ENCODE peak calls at places on chromosome 22, in six cellular contexts. V is heart right ventricle, S is mesendoderm, F is mesenchymal stem cell, M is cardiac muscle cell, R is K562. A is an unnamed sample. For H3K4me1, the result is how much of the 10 kb centered on the place peaks cover.

GRCh38 chr22:37563153-37564081 is 3.1 kb downstream of the CDC42EP1 start:
- DNase-seq in V (peak), S (peak), F (peak), M (no peak), R (peak), A (no peak)

GRCh38 chr22:37176464-37177061 is 11.5 kb downstream of the C1QTNF6 start:
- DNase-seq in V (peak), S (no peak), F (peak), M (no peak), R (no peak), A (peak)

GRCh38 chr22:22825213-22825593 is 62.4 kb upstream of the IGLL5 start:
- DNase-seq in V (no peak), S (no peak), F (no peak), M (no peak), R (no peak), A (no peak)

GRCh38 chr22:36505998-36506635 is 723 bp downstream of the FOXRED2 start:
- DNase-seq in V (no peak), S (no peak), F (no peak), M (no peak), R (no peak), A (peak)

GRCh38 chr22:39471421-39472141 is 14.8 kb downstream of the MGAT3 start:
- DNase-seq in V (peak), S (peak), F (peak), M (peak), R (peak), A (peak)

GRCh38 chr22:19058713-19059451 is 63.3 kb downstream of the DGCR2 start:
- DNase-seq in V (no peak), S (no peak), F (no peak), M (no peak), R (no peak), A (no peak)

GRCh38 chr22:47738472-47739013 is 976.1 kb downstream of the TBC1D22A start:
- DNase-seq in V (no peak), S (peak), F (no peak), M (no peak), R (no peak), A (no peak)

GRCh38 chr22:45211435-45211834 is 29.3 kb downstream of the KIAA0930 start:
- DNase-seq in V (no peak), S (no peak), F (peak), M (no peak), R (no peak), A (no peak)

GRCh38 chr22:36457688-36458450 is 23.6 kb downstream of the TXN2 start:
- DNase-seq in V (peak), S (no peak), F (peak), M (no peak), R (no peak), A (peak)

GRCh38 chr22:30968015-30968923 is at the start of gene MORC2:
- DNase-seq in V (peak), S (peak), F (no peak), M (no peak), R (peak), A (no peak)

GRCh38 chr22:36569999-36570398 is 41.0 kb upstream of the EIF3D start:
- DNase-seq in V (no peak), S (peak), F (no peak), M (peak), R (peak), A (no peak)

GRCh38 chr22:10741210-10741609 is 4786.8 kb upstream of the OR11H1 start:
- DNase-seq in V (no peak), S (no peak), F (no peak), M (no peak), R (no peak), A (no peak)

GRCh38 chr22:24506802-24507438 is 11.8 kb downstream of the UPB1 start:
- DNase-seq in V (no peak), S (no peak), F (peak), M (no peak), R (no peak), A (no peak)

GRCh38 chr22:48797731-48798130 is 1029.9 kb downstream of the BRD1 start:
- DNase-seq in V (no peak), S (no peak), F (no peak), M (no peak), R (no peak), A (no peak)

GRCh38 chr22:32466496-32466895 is 2.2 kb upstream of the BPIFC start:
- DNase-seq in V (no peak), S (no peak), F (no peak), M (no peak), R (no peak), A (no peak)

DNA sequence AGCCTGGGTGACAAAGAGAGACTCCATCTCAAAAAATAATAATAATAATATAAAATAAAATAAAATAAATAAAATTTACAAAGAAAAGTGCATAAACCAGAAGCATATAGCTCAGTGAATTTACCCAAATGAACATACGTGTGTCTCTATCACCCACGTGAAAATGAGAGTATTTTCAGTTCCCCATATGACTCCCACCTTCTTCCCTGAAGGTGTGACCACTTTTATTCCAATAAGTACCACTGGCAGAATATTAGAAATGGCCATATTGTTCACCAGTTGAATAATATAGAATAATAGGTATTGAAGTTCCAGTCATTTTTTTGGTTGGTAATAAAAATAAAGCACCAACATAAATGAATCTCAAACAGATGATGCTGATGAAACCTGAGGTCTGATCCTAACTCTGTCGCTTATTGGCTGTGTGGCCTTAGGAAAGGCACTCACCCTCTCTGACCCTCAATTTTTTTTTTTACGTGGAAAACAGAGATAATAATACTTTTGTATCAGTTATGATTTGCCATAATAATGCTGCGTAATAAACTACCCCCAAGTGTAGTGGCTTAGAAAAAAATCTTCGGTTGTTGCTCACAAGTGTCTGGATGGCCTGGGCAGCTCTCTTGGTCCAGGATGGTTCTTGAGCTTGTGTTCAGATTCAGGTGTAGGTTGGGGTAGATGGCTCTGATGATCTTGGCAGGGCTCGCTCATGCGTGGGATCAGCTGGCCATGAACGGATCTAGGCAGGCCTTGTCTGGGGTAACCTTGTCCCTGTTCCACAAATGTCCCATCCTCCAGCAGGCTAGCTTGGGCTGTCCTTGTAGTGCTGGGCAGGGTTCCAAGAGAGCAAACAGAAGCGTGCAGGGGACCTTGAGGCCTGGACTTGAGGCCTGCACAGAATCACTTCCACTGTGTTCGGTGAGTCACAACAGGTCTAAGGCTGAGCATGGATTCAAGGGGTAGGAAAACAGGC is 88.1 kb downstream of the MYO18B start:
- DNase-seq in V (peak), S (no peak), F (no peak), M (no peak), R (no peak), A (no peak)
- H3K4me1 ChIP-seq in V (under half), S (under half), F (under half), M (under half), R (under half), A (under half)

DNA sequence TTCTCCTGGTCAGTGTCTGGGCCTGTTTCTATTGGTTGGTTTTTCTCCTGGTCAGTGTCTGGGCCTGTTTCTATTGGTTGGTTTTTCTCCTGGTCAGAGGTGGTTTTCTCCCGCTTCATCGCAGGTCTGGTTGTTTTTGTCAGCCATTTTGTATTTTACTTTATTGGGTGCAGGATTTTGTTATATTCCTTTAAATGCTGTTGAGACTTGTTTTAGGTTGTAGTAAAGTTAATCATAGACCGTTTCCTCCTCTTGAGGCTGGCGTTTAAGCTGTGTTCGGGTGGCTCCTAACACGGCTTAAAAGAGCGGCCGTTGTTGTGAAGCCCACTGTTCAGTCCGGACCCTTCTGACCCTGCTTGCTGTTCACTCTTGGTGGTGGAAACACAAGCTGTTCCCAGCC is 26.2 kb downstream of the ZBED4 start:
- DNase-seq in V (no peak), S (no peak), F (no peak), M (no peak), R (no peak), A (no peak)
- H3K4me1 ChIP-seq in V (under half), S (under half), F (under half), M (under half), R (under half), A (under half)

DNA sequence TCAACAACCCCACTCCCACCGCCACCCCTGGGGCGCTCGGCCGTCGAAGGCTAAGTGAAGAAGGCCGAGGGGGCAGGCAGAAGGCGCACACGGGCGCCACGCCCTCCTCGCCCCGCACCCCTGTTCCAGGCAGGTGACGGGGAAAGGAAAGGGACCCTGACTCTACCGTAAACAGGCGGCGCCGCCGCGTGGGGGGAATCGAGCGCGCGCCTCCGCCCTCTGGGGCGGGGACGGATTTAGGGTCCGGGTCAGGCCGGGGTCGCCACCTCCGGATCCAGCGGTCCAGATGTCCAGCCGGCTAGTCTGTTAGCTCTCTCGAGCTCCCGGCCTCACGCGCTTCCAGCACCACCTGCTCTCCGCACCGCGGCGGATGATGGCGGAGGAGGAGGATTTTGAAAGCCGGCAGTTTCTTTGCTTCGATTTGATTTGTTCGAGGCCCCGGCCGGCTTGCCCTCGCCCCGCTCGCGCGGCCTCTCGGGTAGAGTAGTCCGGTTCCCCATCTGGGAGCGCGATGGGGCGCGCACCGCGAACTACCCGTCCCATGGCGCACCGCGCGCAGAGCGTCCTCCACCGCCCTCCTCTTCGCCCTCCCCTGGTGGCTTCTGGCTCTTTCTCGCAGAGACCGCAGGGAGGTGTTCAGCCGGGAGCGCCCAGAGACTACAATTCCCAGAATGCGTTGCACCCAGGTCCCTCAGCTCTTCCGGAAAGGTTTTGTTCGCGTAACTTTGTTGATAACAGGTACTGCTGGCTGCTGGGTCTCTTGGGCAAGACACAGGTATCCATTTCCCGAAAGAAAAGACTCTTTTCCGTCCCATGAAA is at the start of gene RANGAP1:
- DNase-seq in V (peak), S (peak), F (peak), M (peak), R (peak), A (peak)
- H3K4me1 ChIP-seq in V (under half), S (under half), F (under half), M (under half), R (under half), A (under half)

DNA sequence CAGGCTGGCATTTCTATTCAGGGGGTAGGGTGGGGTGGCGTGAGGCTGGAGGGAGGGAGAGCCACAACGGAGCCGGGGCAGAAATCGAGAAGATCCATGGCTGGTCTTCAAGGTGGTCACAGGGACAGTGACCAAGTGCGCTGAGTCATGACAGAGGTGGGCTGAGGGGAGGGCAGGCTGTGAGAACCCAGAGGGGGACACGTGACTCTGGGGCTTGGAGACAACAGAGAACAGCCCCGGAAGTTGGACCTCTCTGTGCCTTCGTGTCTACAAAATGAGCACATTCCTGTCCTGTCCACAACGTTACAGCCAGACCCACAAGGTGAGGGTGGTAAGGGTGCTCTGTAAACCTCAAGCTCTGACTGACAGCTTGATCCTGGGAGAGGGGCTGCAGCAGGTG is 35.1 kb upstream of the ARFGAP3 start:
- DNase-seq in V (no peak), S (no peak), F (no peak), M (no peak), R (no peak), A (no peak)
- H3K4me1 ChIP-seq in V (half or more), S (under half), F (under half), M (under half), R (under half), A (half or more)

GRCh38 chr22:20546541-20546950 is 39.1 kb downstream of the MED15 start:
- DNase-seq in V (no peak), S (no peak), F (no peak), M (no peak), R (no peak), A (no peak)
- H3K4me1 ChIP-seq in V (under half), S (under half), F (under half), M (under half), R (under half), A (under half)

A was measured in heart left ventricle.